ENCODE peak calls at places on chromosomes 1 and 21, in five cellular contexts. K is GM18507, S is NCI-H345, H is tibial artery, L is iris pigment epithelial cell. C is an unnamed sample.

GRCh38 chr1:62057230-62057629 is 137.4 kb upstream of the L1TD1 start:
- DNase-seq in K (no peak), S (no peak), H (no peak), L (no peak), C (no peak)

GRCh38 chr1:72283204-72284083 is 1.1 kb upstream of the NEGR1 start:
- DNase-seq in K (no peak), S (peak; percentile 86), H (peak; percentile 87), L (peak; percentile 81), C (peak; percentile 91)

GRCh38 chr1:168368131-168368530 is 87.5 kb downstream of the TBX19 start:
- DNase-seq in K (no peak), S (no peak), H (no peak), L (no peak), C (no peak)

GRCh38 chr1:41915786-41916571 is 2.7 kb downstream of the HIVEP3 start:
- DNase-seq in K (no peak), S (peak; percentile 45), H (no peak), L (no peak), C (peak; percentile 66)

GRCh38 chr1:161076410-161076809 is 6.7 kb upstream of the ARHGAP30 start:
- DNase-seq in K (no peak), S (no peak), H (no peak), L (no peak), C (no peak)

GRCh38 chr1:184002071-184002470 is 35.5 kb downstream of the COLGALT2 start:
- DNase-seq in K (no peak), S (no peak), H (no peak), L (peak; percentile 93), C (peak; percentile 93)

GRCh38 chr21:27213328-27213727 is 246.4 kb upstream of the ADAMTS5 start:
- DNase-seq in K (no peak), S (no peak), H (no peak), L (no peak), C (peak; percentile 1)

GRCh38 chr1:10794724-10795304 is 1.6 kb downstream of the CASZ1 start:
- DNase-seq in K (no peak), S (peak; percentile 43), H (no peak), L (peak; percentile 9), C (peak; percentile 58)

GRCh38 chr1:223503348-223503747 is 110.1 kb downstream of the CCDC185 start:
- DNase-seq in K (no peak), S (no peak), H (no peak), L (no peak), C (no peak)

GRCh38 chr1:152018537-152018936 is 18.3 kb downstream of the S100A11 start:
- DNase-seq in K (no peak), S (no peak), H (no peak), L (peak; percentile 57), C (peak; percentile 21)